ENCODE peak calls at places on chromosomes 3 and 15, in ten cellular contexts. N is ovary, C is GM12878, R is suprapubic skin, Z is spleen, O is thyroid gland, T is adrenal gland, A is HepG2, D is stomach, F is A549. L is an unnamed sample.

GRCh38 chr3:13865106-13865505 is 14.8 kb downstream of the WNT7A start:
- DNase-seq in N (no peak), O (no peak), A (no peak), T (no peak), C (no peak), Z (peak), F (no peak), R (no peak), D (no peak), L (no peak)

GRCh38 chr3:61247191-61247590 is 4.1 kb downstream of the FHIT start:
- DNase-seq in C (no peak), A (no peak), N (no peak), D (no peak), T (peak), Z (no peak), O (no peak), F (no peak), R (no peak), L (no peak)

GRCh38 chr3:13612829-13613228 is 63.9 kb downstream of the FBLN2 start:
- DNase-seq in A (peak), D (no peak), C (no peak), O (peak), R (peak), T (peak), Z (peak), N (no peak), F (no peak), L (no peak)

GRCh38 chr15:101048191-101049011 is 129.2 kb downstream of the LRRK1 start:
- DNase-seq in A (no peak), F (no peak), O (no peak), C (no peak), D (peak), T (no peak), N (peak), Z (peak), R (peak), L (no peak)

GRCh38 chr3:114214542-114215341 is 22.6 kb downstream of the ZNF80 start:
- DNase-seq in Z (no peak), A (no peak), F (no peak), D (no peak), C (no peak), R (no peak), T (no peak), O (no peak), N (no peak), L (no peak)

GRCh38 chr3:145032790-145033189 is 1061.2 kb downstream of the DIPK2A start:
- DNase-seq in C (no peak), A (no peak), F (no peak), D (no peak), O (no peak), Z (no peak), R (no peak), T (no peak), N (no peak), L (no peak)

GRCh38 chr3:20041197-20041780 is 1.0 kb downstream of the KAT2B start:
- DNase-seq in F (peak), N (peak), A (peak), D (peak), C (no peak), T (peak), R (peak), O (peak), Z (peak), L (peak)

GRCh38 chr3:158097571-158098553 is 8.4 kb downstream of the SHOX2 start:
- DNase-seq in A (peak), O (peak), C (peak), Z (peak), D (peak), F (peak), T (peak), N (peak), R (peak), L (no peak)

GRCh38 chr3:23430781-23431423 is 227.8 kb downstream of the UBE2E2 start:
- DNase-seq in C (no peak), D (no peak), Z (no peak), N (no peak), O (no peak), A (no peak), T (no peak), R (no peak), F (no peak), L (no peak)

GRCh38 chr3:194032828-194033435 is 103.0 kb upstream of the HES1 start:
- DNase-seq in D (no peak), R (no peak), A (no peak), F (no peak), Z (no peak), T (no peak), O (no peak), C (no peak), N (no peak), L (no peak)

GRCh38 chr3:194031867-194032635 is 103.9 kb upstream of the HES1 start:
- DNase-seq in N (no peak), R (no peak), F (no peak), D (peak), T (no peak), A (no peak), C (no peak), O (no peak), Z (no peak), L (no peak)

GRCh38 chr3:194036842-194037241 is 99.1 kb upstream of the HES1 start:
- DNase-seq in C (no peak), N (no peak), F (no peak), O (no peak), R (no peak), Z (no peak), T (peak), A (no peak), D (no peak), L (no peak)

GRCh38 chr3:194034556-194035336 is 101.2 kb upstream of the HES1 start:
- DNase-seq in O (peak), R (no peak), N (no peak), T (no peak), Z (no peak), F (no peak), C (no peak), A (no peak), D (no peak), L (no peak)

GRCh38 chr3:194035406-194036138 is 100.4 kb upstream of the HES1 start:
- DNase-seq in F (no peak), D (peak), T (no peak), O (no peak), Z (no peak), R (no peak), A (no peak), C (no peak), N (no peak), L (no peak)
- TF ChIP-seq POLR2A in F (no peak), D (no peak), T (no peak), O (no peak), Z (no peak), R (no peak), A (no peak), C (no peak), N (no peak), L (no peak)

GRCh38 chr15:57167821-57168395 is 208.4 kb upstream of the CGNL1 start:
- DNase-seq in D (no peak), N (no peak), T (no peak), C (no peak), R (no peak), O (no peak), A (no peak), F (no peak), Z (no peak), L (no peak)
- TF ChIP-seq POLR2A in D (no peak), N (no peak), T (no peak), C (no peak), R (no peak), O (no peak), A (no peak), F (no peak), Z (no peak), L (no peak)

DNA sequence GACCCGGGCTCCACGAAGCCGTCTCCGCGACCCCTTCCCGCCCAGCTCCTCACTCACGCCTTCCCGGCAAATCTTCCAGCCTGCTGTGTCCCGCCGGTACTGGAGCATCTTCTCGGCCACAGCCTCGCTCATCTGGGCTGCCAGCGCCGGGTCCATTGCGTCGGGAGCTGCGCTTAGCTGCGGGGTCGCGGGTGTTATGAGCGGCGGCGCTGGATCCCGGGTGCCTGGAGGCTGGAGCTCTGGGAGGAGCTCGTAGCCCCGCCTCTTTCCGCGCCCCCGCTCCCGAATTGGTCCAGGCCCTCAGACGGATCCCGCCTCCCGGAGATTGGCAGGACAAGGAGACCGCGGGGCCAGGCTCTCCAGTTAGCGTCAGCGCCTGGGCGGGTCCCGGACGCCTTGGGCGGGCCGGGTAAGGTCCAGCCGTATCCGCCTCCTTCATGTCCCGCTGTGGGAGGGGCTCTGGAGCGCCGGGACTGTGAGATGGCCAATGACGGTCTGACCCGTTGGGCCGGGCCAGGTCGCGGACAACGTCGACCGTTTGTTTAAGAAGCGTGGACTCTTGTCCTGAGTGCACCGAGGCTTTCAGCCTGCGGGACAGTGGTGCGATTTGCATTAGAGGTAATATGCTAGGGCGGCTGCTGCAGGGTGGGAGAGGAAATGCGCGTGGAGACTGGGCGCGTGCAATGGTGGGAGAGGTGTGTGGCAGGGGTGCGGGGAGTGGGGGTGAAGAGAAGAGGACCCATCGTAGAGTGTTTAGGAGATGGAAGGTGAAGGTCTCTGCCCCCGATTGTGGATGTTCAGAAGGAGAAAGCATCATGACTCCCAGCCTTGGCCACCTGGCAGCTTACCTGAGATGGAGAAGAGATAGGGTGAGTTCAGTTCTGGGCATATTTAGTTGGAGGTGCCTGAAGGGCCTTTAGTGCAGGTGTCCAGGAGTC is at the start of gene STARD5:
- DNase-seq in F (peak), T (peak), R (peak), D (peak), A (peak), C (peak), N (peak), O (peak), Z (peak), L (peak)
- TF ChIP-seq POLR2A in F (peak), T (peak), R (peak), D (no peak), A (peak), C (peak), N (peak), O (peak), Z (no peak), L (peak)

GRCh38 chr3:126472277-126473006 is 3.2 kb downstream of the ZXDC start:
- DNase-seq in N (no peak), O (peak), T (peak), C (peak), D (peak), F (peak), A (peak), Z (peak), R (peak), L (peak)
- TF ChIP-seq POLR2A in N (no peak), O (no peak), T (no peak), C (no peak), D (no peak), F (no peak), A (peak), Z (no peak), R (no peak), L (no peak)

GRCh38 chr15:96014939-96015338 is 315.6 kb upstream of the NR2F2 start:
- DNase-seq in A (no peak), Z (no peak), T (no peak), D (no peak), R (no peak), F (no peak), N (no peak), O (no peak), C (no peak), L (no peak)
- TF ChIP-seq POLR2A in A (no peak), Z (no peak), T (no peak), D (no peak), R (no peak), F (no peak), N (no peak), O (no peak), C (no peak), L (no peak)

DNA sequence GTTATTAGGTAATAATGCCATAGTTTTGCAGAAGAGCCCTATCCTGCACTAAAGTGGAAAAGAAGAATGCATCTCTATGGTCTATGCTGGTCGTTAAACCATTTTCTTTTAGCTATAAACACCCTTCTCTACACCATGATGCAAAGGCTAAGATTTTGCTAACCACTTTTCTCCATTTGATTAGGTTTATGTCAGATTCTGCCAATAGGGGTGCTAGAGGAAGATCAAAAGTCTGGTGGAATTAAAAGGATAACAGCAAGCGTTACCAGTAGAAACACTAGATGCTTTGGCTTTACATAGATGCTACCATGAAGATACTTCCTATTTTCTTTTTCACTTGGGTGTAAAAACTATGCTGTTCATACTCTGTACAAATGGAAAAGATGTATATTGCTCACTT is 669.8 kb upstream of the ARPP21 start:
- DNase-seq in T (no peak), Z (no peak), N (no peak), R (no peak), D (no peak), C (no peak), O (no peak), A (no peak), F (no peak), L (no peak)
- TF ChIP-seq POLR2A in T (no peak), Z (no peak), N (no peak), R (no peak), D (no peak), C (no peak), O (no peak), A (no peak), F (no peak), L (no peak)

GRCh38 chr3:149489060-149489690 is 14.7 kb downstream of the TM4SF4 start:
- DNase-seq in R (no peak), D (no peak), A (no peak), O (no peak), Z (no peak), F (peak), N (no peak), T (no peak), C (no peak), L (no peak)

GRCh38 chr3:149487598-149488197 is 13.2 kb downstream of the TM4SF4 start:
- DNase-seq in Z (no peak), C (no peak), O (no peak), R (no peak), A (no peak), T (no peak), D (no peak), F (peak), N (no peak), L (no peak)

GRCh38 chr3:149486726-149487125 is 12.2 kb downstream of the TM4SF4 start:
- DNase-seq in F (no peak), Z (no peak), D (no peak), T (no peak), C (no peak), R (no peak), A (no peak), N (no peak), O (no peak), L (no peak)

GRCh38 chr3:149493315-149494021 is 19.0 kb downstream of the TM4SF4 start:
- DNase-seq in F (no peak), C (no peak), A (peak), N (no peak), Z (no peak), R (no peak), T (no peak), D (no peak), O (no peak), L (no peak)

DNA sequence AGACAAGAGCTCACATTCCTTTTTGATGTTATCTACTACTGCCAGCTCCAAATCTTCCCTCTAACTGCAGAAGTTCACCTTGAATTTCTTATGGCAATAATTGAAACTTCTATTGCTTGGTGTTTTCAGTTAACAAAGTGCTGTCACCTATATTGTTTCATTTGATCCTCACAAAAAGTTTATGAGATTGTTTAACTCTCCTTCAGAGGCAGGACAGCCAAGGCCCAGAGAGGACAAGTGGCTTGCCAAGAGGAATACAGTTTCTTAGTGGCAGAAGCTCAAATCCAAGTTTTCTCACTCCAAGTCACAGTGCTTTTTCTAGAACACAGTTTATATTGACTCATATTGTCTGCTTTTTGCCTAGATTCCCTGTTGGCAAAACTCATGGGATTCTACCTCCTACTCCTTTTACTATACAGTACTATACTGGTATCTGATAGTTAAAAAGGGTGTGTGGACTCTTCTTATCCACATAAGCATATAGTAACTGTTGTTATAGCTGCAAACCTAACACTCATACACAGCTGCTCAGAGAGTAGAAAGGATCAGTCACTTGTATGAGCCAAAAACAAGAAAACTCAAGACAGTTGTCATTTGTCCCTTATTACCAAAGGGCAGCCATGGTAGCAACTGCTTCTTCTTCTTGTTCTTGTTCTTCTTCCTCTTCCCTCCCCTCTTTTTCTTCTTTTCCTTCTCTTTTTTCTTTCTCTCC is 15.9 kb downstream of the TM4SF4 start:
- DNase-seq in F (no peak), A (no peak), R (no peak), T (no peak), O (no peak), Z (no peak), N (no peak), C (no peak), D (no peak), L (no peak)
- TF ChIP-seq POLR2A in F (no peak), A (no peak), R (no peak), T (no peak), O (no peak), Z (no peak), N (no peak), C (no peak), D (no peak), L (no peak)

L was measured in H54.